ENCODE peak calls at places on chromosomes 3 and 15, in four cellular contexts. T, Q, L and Y are unnamed samples.

GRCh38 chr3:57971975-57972374 is 36.2 kb upstream of the FLNB start:
- DNase-seq in T (no peak), Q (peak; percentile 97), L (peak; percentile 53), Y (no peak)

GRCh38 chr3:158103131-158103955 is 2.9 kb downstream of the SHOX2 start:
- DNase-seq in T (peak; percentile 31), L (no peak), Q (peak; percentile 78), Y (no peak)

GRCh38 chr3:140185375-140185774 is 250.4 kb downstream of the CLSTN2 start:
- DNase-seq in L (no peak), Q (no peak), T (no peak), Y (no peak)

GRCh38 chr3:43031490-43032216 is 52.5 kb downstream of the GASK1A start:
- DNase-seq in Q (no peak), L (no peak), T (no peak), Y (no peak)

GRCh38 chr3:180828723-180829408 is 83.6 kb upstream of the FXR1 start:
- DNase-seq in T (no peak), Q (no peak), L (no peak), Y (no peak)

GRCh38 chr15:32851619-32852416 is 134.0 kb downstream of the GREM1 start:
- DNase-seq in T (no peak), Q (no peak), L (no peak), Y (no peak)

GRCh38 chr3:59709702-59710555 is 660.1 kb upstream of the CFAP20DC start:
- DNase-seq in T (no peak), L (peak; percentile 56), Q (no peak), Y (no peak)

GRCh38 chr3:181756645-181757044 is 44.9 kb downstream of the SOX2 start:
- DNase-seq in Q (no peak), T (no peak), L (no peak), Y (no peak)

GRCh38 chr3:4744405-4745239 is 234.6 kb upstream of the BHLHE40 start:
- DNase-seq in Q (no peak), T (no peak), L (no peak), Y (no peak)

GRCh38 chr3:127213381-127213918 is 20.5 kb downstream of the PRR23E start:
- DNase-seq in T (no peak), L (no peak), Q (no peak), Y (no peak)

GRCh38 chr3:115478359-115478758 is 145.0 kb upstream of the GAP43 start:
- DNase-seq in Q (no peak), T (no peak), L (no peak), Y (no peak)

GRCh38 chr3:17632401-17633100 is 109.9 kb downstream of the TBC1D5 start:
- DNase-seq in L (no peak), Q (no peak), T (no peak), Y (no peak)

GRCh38 chr3:42751609-42752008 is 21.4 kb downstream of the CCDC13 start:
- DNase-seq in T (no peak), L (no peak), Q (no peak), Y (no peak)

GRCh38 chr15:43266834-43267233 is at the start of gene TGM5:
- DNase-seq in T (no peak), L (no peak), Q (no peak), Y (no peak)

GRCh38 chr15:96428742-96429141 is 98.2 kb downstream of the NR2F2 start:
- DNase-seq in L (peak; percentile 36), T (no peak), Q (no peak), Y (peak; percentile 17)

GRCh38 chr3:172938788-172939187 is 188.3 kb downstream of the ECT2 start:
- DNase-seq in Q (no peak), L (no peak), T (no peak), Y (no peak)

GRCh38 chr15:99997112-99997651 is 263.9 kb upstream of the LYSMD4 start:
- DNase-seq in L (no peak), T (no peak), Q (peak; percentile 39), Y (no peak)
- H3K9me3 ChIP-seq in L (no peaks in the 10 kb centered on the region), T (no peaks in the 10 kb centered on the region), Q (no peaks in the 10 kb centered on the region), Y (no peaks in the 10 kb centered on the region)

GRCh38 chr3:196255776-196256175 is 31.8 kb downstream of the PCYT1A start:
- DNase-seq in Q (no peak), T (no peak), L (no peak), Y (no peak)

GRCh38 chr3:196254376-196255283 is 32.9 kb downstream of the PCYT1A start:
- DNase-seq in T (no peak), L (no peak), Q (no peak), Y (no peak)

GRCh38 chr3:196246612-196247308 is 30.4 kb downstream of the SLC51A start:
- DNase-seq in T (no peak), Q (no peak), L (no peak), Y (no peak)

DNA sequence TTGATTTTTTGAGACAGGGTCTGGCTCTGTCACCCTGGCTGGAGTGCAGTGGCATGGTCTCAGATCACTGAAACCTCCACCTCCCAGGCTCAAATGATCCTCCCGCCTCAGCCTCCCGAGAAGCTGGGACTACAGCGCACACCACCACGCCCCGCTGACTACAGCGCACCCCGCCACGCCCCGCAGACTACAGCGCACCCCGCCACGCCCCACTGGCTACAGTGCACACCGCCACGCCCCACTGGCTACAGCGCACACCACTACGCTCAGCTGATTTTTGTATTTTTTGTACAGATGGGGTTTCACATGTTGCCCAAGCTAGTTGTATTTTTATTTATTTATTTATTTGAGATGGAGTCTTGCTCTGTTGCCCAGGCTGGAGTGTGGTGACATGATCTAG is 35.6 kb downstream of the SLC51A start:
- DNase-seq in T (no peak), L (no peak), Q (no peak), Y (no peak)
- H3K36me3 ChIP-seq in T (peaks cover 30% of the 10 kb centered on the region), L (peaks cover 51% of the 10 kb centered on the region), Q (peaks cover 38% of the 10 kb centered on the region), Y (peaks cover 8% of the 10 kb centered on the region)

DNA sequence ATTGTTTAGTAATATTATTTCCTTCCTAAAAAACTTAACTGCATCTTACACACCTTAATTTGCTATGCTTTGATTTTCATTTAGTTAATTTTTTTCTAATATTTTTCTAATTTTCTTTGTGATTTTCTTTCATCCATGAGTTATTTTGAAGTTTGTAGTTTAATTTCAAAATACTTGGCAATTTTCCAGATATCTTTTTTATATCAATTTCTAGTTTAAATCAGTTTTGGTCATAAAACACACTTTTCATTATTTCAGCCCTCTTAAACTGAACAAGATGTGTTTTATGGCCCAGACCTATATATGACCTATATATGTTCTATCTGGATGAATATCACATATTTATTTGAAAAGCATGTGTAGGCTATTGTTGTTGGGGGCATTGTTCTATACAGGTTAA is 759.9 kb upstream of the SGO1 start:
- DNase-seq in L (no peak), T (no peak), Q (no peak), Y (no peak)
- H3K9me3 ChIP-seq in L (peaks cover 14% of the 10 kb centered on the region), T (no peaks in the 10 kb centered on the region), Q (peaks cover 4% of the 10 kb centered on the region), Y (no peaks in the 10 kb centered on the region)

DNA sequence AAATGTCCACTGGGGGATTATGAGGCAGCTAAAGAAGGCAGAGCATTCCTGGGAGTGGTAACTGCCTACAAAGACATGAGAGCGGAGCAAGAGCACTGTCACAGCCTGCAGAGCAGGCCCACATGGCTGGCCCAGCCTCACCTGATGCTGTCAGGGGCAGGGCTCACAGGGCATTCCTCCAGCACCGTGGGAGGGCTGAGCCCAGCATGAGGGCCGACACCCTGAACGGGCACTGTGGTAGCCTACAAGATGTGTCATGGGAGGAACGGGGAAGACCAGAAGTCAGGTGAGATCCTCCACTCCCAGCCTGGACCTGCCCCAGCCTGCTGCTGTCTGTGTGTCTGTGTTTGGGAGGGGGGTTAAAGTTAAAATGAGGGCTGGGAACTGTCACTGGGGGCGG is 30.1 kb downstream of the CCDC12 start:
- DNase-seq in T (no peak), Q (peak; percentile 77), L (peak; percentile 25), Y (no peak)
- H3K36me3 ChIP-seq in T (peaks cover 24% of the 10 kb centered on the region), Q (no peaks in the 10 kb centered on the region), L (peaks cover 4% of the 10 kb centered on the region), Y (no peaks in the 10 kb centered on the region)

GRCh38 chr3:123843668-123844067 is 40.5 kb downstream of the MYLK start:
- DNase-seq in Q (no peak), T (no peak), L (no peak), Y (no peak)
- H3K9me3 ChIP-seq in Q (peaks cover 9% of the 10 kb centered on the region), T (no peaks in the 10 kb centered on the region), L (peaks cover 64% of the 10 kb centered on the region), Y (peaks cover 37% of the 10 kb centered on the region)

DNA sequence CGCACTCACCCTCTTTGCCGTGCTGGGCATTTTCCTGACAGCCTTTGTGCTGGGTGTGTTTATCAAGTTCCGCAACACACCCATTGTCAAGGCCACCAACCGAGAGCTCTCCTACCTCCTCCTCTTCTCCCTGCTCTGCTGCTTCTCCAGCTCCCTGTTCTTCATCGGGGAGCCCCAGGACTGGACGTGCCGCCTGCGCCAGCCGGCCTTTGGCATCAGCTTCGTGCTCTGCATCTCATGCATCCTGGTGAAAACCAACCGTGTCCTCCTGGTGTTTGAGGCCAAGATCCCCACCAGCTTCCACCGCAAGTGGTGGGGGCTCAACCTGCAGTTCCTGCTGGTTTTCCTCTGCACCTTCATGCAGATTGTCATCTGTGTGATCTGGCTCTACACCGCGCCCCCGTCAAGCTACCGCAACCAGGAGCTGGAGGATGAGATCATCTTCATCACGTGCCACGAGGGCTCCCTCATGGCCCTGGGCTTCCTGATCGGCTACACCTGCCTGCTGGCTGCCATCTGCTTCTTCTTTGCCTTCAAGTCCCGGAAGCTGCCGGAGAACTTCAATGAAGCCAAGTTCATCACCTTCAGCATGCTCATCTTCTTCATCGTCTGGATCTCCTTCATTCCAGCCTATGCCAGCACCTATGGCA is 41.1 kb upstream of the CSTA start:
- DNase-seq in Q (no peak), L (no peak), T (no peak), Y (no peak)
- H3K36me3 ChIP-seq in Q (no peaks in the 10 kb centered on the region), L (no peaks in the 10 kb centered on the region), T (no peaks in the 10 kb centered on the region), Y (no peaks in the 10 kb centered on the region)

GRCh38 chr3:191158247-191158646 is 40.8 kb upstream of the OSTN start:
- DNase-seq in L (no peak), Q (no peak), T (no peak), Y (no peak)
- H3K9me3 ChIP-seq in L (peaks cover 30% of the 10 kb centered on the region), Q (no peaks in the 10 kb centered on the region), T (no peaks in the 10 kb centered on the region), Y (peaks cover 31% of the 10 kb centered on the region)

GRCh38 chr3:71050133-71050520 is 533.4 kb downstream of the FOXP1 start:
- DNase-seq in T (no peak), Q (no peak), L (no peak), Y (no peak)

GRCh38 chr3:71051893-71052687 is 531.4 kb downstream of the FOXP1 start:
- DNase-seq in L (no peak), Q (no peak), T (no peak), Y (no peak)

GRCh38 chr3:71051259-71051595 is 532.3 kb downstream of the FOXP1 start:
- DNase-seq in Q (no peak), L (no peak), T (no peak), Y (no peak)

GRCh38 chr3:71048948-71049347 is 534.6 kb downstream of the FOXP1 start:
- DNase-seq in Q (no peak), L (no peak), T (no peak), Y (no peak)

DNA sequence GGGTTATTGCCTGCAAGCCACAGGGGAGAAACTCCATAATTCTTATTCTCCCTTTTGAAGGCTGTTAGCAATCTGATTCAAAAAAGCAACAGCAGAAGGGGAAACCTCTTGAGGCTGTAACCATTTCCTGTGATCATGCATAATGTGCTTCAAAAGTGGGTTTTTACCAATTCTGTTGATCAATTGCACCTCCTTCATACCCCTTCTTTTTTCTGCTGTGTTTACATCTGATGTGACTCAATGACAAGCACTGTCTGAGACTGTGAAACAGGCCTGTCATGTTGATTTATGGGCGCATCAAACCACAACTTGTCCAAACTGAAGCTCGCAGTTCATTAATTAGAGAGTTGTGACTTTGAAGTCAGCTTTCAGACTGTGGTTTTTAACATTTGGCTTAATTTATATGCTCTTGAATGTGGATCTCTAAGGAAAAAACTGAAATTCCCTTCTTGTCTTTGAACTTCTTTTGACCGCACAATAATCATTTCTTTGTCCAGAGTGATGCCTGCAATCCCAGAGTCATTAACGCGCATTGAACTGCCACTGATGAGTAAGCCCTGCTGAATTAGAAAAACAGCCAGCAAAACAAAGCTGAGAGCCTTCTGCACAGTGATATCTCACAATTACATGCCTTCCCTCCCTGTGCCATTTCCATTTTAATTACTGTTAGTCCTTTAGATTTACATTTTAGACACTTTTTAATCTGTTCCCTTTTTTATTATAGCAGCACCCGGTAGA is 532.8 kb downstream of the FOXP1 start:
- DNase-seq in L (no peak), T (no peak), Q (no peak), Y (no peak)
- H3K36me3 ChIP-seq in L (peaks cover 57% of the 10 kb centered on the region), T (peaks cover 56% of the 10 kb centered on the region), Q (peaks cover 27% of the 10 kb centered on the region), Y (no peaks in the 10 kb centered on the region)

GRCh38 chr15:76898102-76898501 is 7.0 kb downstream of the SCAPER start:
- DNase-seq in Q (no peak), L (no peak), T (no peak), Y (no peak)
- H3K9me3 ChIP-seq in Q (no peaks in the 10 kb centered on the region), L (peaks cover 11% of the 10 kb centered on the region), T (no peaks in the 10 kb centered on the region), Y (no peaks in the 10 kb centered on the region)